ENCODE peak calls at places on chromosomes 4 and X, in five cellular contexts. W is glutamatergic neuron; A is mesothelial cell of epicardium; F is activated CD8-positive, alpha-beta memory T cell treated with anti-CD3 and anti-CD28 coated beads, Interleukin-2, amount 50 U/mL, for 4 hours; B is stimulated activated CD4-positive, alpha-beta T cell treated with anti-CD3 and anti-CD28 coated beads, Interleukin-4, amount 100 ng/mL, for 48 hours. S is an unnamed sample.
A peak's percentile ranks its signal among the peaks of the same experiment; 100 is the strongest.

GRCh38 chr4:41796545-41797210 is 48.2 kb upstream of the PHOX2B start:
- DNase-seq in W (peak; percentile 34), A (no peak), F (no peak), B (no peak), S (no peak)

GRCh38 chrX:111100191-111100590 is 4.2 kb downstream of the PAK3 start:
- DNase-seq in W (peak; percentile 29), A (no peak), F (no peak), B (no peak), S (no peak)

GRCh38 chr4:149173241-149174013 is 642.2 kb downstream of the IQCM start:
- DNase-seq in W (no peak), A (no peak), F (no peak), B (no peak), S (no peak)

GRCh38 chrX:153973127-153974002 is 811 bp downstream of the TMEM187 start:
- DNase-seq in W (no peak), A (no peak), F (no peak), B (no peak), S (no peak)

GRCh38 chrX:12956704-12957541 is 18.0 kb upstream of the TMSB4X start:
- DNase-seq in W (no peak), A (no peak), F (no peak), B (no peak), S (no peak)

GRCh38 chr4:52091811-52092210 is 40.7 kb downstream of the SPATA18 start:
- DNase-seq in W (no peak), A (no peak), F (no peak), B (no peak), S (no peak)

GRCh38 chrX:81261576-81261975 is 59.7 kb downstream of the SH3BGRL start:
- DNase-seq in W (no peak), A (no peak), F (no peak), B (no peak), S (no peak)

GRCh38 chr4:140102406-140102805 is 51.6 kb downstream of the MAML3 start:
- DNase-seq in W (no peak), A (no peak), F (no peak), B (no peak), S (no peak)

GRCh38 chr4:126779001-126779400 is 853.8 kb upstream of the INTU start:
- DNase-seq in W (no peak), A (no peak), F (no peak), B (no peak), S (no peak)

GRCh38 chr4:67152976-67153375 is 392.3 kb downstream of the CENPC start:
- DNase-seq in W (no peak), A (no peak), F (no peak), B (no peak), S (no peak)

GRCh38 chr4:38820329-38821061 is 15.9 kb upstream of the TLR1 start:
- DNase-seq in W (no peak), A (no peak), F (no peak), B (no peak), S (no peak)

GRCh38 chr4:145097331-145097820 is 620 bp downstream of the ANAPC10 start:
- DNase-seq in W (no peak), A (no peak), F (no peak), B (no peak), S (no peak)

GRCh38 chr4:99447079-99447478 is 11.9 kb upstream of the ADH7 start:
- DNase-seq in W (no peak), A (no peak), F (no peak), B (no peak), S (no peak)

GRCh38 chr4:26173619-26174018 is 147.2 kb upstream of the RBPJ start:
- DNase-seq in W (no peak), A (no peak), F (no peak), B (no peak), S (no peak)

GRCh38 chrX:101195442-101196173 is 24.0 kb upstream of the DRP2 start:
- DNase-seq in W (no peak), A (no peak), F (no peak), B (no peak), S (no peak)

GRCh38 chr4:184688447-184688846 is 38.9 kb downstream of the PRIMPOL start:
- DNase-seq in W (no peak), A (no peak), F (no peak), B (peak; percentile 18), S (no peak)

GRCh38 chr4:119750048-119750447 is 121.4 kb upstream of the PDE5A start:
- DNase-seq in W (no peak), A (no peak), F (no peak), B (no peak), S (no peak)

GRCh38 chr4:15333692-15334633 is 93.9 kb upstream of the C1QTNF7 start:
- DNase-seq in W (no peak), A (no peak), F (no peak), B (no peak), S (no peak)

GRCh38 chrX:115912372-115912897 is 258.1 kb upstream of the AGTR2 start:
- DNase-seq in W (no peak), A (no peak), F (no peak), B (no peak), S (no peak)

GRCh38 chr4:84479663-84480062 is 19.4 kb downstream of the NKX6-1 start:
- DNase-seq in W (no peak), A (no peak), F (no peak), B (no peak), S (no peak)

GRCh38 chr4:73653695-73654106 is 33.5 kb upstream of the RASSF6 start:
- DNase-seq in W (no peak), A (no peak), F (no peak), B (no peak), S (peak; percentile 39)

GRCh38 chrX:43847352-43847751 is 34.9 kb downstream of the MAOB start:
- DNase-seq in W (no peak), A (no peak), F (no peak), B (no peak), S (no peak)

GRCh38 chrX:9860826-9861225 is 74.6 kb downstream of the SHROOM2 start:
- DNase-seq in W (no peak), A (no peak), F (no peak), B (no peak), S (no peak)

GRCh38 chr4:80045831-80046230 is 27.2 kb downstream of the ANTXR2 start:
- DNase-seq in W (no peak), A (no peak), F (no peak), B (no peak), S (no peak)

GRCh38 chr4:186761281-186761897 is 37.7 kb upstream of the FAT1 start:
- DNase-seq in W (no peak), A (no peak), F (no peak), B (no peak), S (no peak)

GRCh38 chrX:124223524-124223923 is 108.9 kb upstream of the TEX13D start:
- DNase-seq in W (peak; percentile 19), A (no peak), F (no peak), B (no peak), S (no peak)

GRCh38 chr4:161577604-161578301 is 586.0 kb downstream of the FSTL5 start:
- DNase-seq in W (no peak), A (no peak), F (no peak), B (no peak), S (no peak)

S was measured in putamen.